ENCODE peak calls at places on chromosome 16, in nine cellular contexts. P is neural crest cell, F is IMR-90, R is HFF-Myc, N is ascending aorta, E is left lung, D is fibroblast of the aortic adventitia, H is bronchial epithelial cell, J is tibial nerve. I is an unnamed sample.

GRCh38 chr16:31874354-31875111 is 926 bp downstream of the ZNF267 start:
- DNase-seq in P (no peak), F (peak), R (no peak), N (no peak), E (no peak), D (peak), H (peak), J (no peak), I (no peak)

GRCh38 chr16:24075929-24076716 is 180.0 kb upstream of the CACNG3 start:
- DNase-seq in P (no peak), F (no peak), R (no peak), N (no peak), E (no peak), D (no peak), H (peak), J (no peak), I (no peak)

GRCh38 chr16:10923650-10924214 is 18.5 kb downstream of the DEXI start:
- DNase-seq in P (no peak), F (no peak), R (no peak), N (peak), E (no peak), D (no peak), H (no peak), J (no peak), I (no peak)

GRCh38 chr16:8660841-8661301 is 13.5 kb upstream of the ABAT start:
- DNase-seq in P (peak), F (peak), R (peak), N (no peak), E (no peak), D (peak), H (peak), J (peak), I (peak)

GRCh38 chr16:22109258-22109898 is 17.0 kb downstream of the VWA3A start:
- DNase-seq in P (no peak), F (no peak), R (no peak), N (no peak), E (no peak), D (no peak), H (no peak), J (no peak), I (no peak)

GRCh38 chr16:11334831-11335404 is 10.3 kb upstream of the RMI2 start:
- DNase-seq in P (no peak), F (no peak), R (no peak), N (no peak), E (no peak), D (no peak), H (no peak), J (no peak), I (no peak)

GRCh38 chr16:75012380-75013081 is 13.7 kb downstream of the ZNRF1 start:
- DNase-seq in P (no peak), F (no peak), R (no peak), N (no peak), E (no peak), D (peak), H (no peak), J (no peak), I (no peak)

GRCh38 chr16:85657996-85658395 is 30.8 kb downstream of the GINS2 start:
- DNase-seq in P (no peak), F (no peak), R (no peak), N (no peak), E (no peak), D (no peak), H (no peak), J (no peak), I (no peak)

GRCh38 chr16:15491430-15491829 is 57.0 kb downstream of the BMERB1 start:
- DNase-seq in P (no peak), F (no peak), R (no peak), N (no peak), E (no peak), D (no peak), H (no peak), J (no peak), I (no peak)

GRCh38 chr16:21608647-21609328 is 9.4 kb downstream of the METTL9 start:
- DNase-seq in P (no peak), F (no peak), R (no peak), N (no peak), E (no peak), D (no peak), H (no peak), J (no peak), I (no peak)

GRCh38 chr16:88810166-88810867 is 1.4 kb downstream of the APRT start:
- DNase-seq in P (no peak), F (no peak), R (no peak), N (no peak), E (peak), D (no peak), H (no peak), J (no peak), I (no peak)

GRCh38 chr16:50196736-50197135 is 43.6 kb downstream of the TENT4B start:
- DNase-seq in P (no peak), F (peak), R (no peak), N (no peak), E (no peak), D (no peak), H (peak), J (no peak), I (no peak)

GRCh38 chr16:57944961-57945739 is 25.8 kb downstream of the CNGB1 start:
- DNase-seq in P (no peak), F (no peak), R (no peak), N (no peak), E (no peak), D (no peak), H (no peak), J (no peak), I (no peak)

GRCh38 chr16:57946181-57946801 is 24.6 kb downstream of the CNGB1 start:
- DNase-seq in P (no peak), F (no peak), R (no peak), N (no peak), E (no peak), D (no peak), H (no peak), J (no peak), I (no peak)

GRCh38 chr16:57949013-57949412 is 21.9 kb downstream of the CNGB1 start:
- DNase-seq in P (no peak), F (no peak), R (no peak), N (no peak), E (no peak), D (no peak), H (no peak), J (no peak), I (no peak)

GRCh38 chr16:57948027-57948426 is 22.9 kb downstream of the CNGB1 start:
- DNase-seq in P (no peak), F (no peak), R (no peak), N (no peak), E (no peak), D (no peak), H (no peak), J (no peak), I (no peak)

GRCh38 chr16:57945740-57946138 is 25.2 kb downstream of the CNGB1 start:
- DNase-seq in P (no peak), F (no peak), R (no peak), N (no peak), E (no peak), D (no peak), H (peak), J (no peak), I (no peak)
- TF ChIP-seq CTCF in P (no peak), F (peak), R (peak), N (no peak), E (no peak), D (peak), H (peak), J (no peak), I (no peak)

DNA sequence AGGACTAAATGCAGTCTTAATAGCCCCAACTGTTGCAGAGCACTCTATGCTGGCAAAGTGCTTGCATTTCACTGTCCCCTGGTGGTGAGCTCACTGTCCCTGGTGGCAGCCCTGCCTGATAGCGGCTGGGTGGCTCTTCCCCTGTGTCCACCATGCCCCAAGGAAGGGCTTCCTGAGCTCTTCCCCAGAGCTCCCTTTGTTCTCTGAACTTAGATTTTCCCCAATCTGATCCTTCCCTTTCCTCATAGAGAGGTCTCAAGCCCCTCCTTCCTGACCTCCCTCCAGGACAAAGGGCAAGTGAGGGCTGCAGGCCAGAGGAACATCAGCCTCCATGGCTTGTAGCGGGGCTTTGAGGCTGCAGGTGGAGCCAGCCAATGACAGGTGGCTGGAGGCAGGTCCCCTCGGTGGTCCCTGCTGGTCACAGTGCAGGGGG is 17.0 kb downstream of the BEAN1 start:
- DNase-seq in P (no peak), F (no peak), R (no peak), N (no peak), E (no peak), D (no peak), H (no peak), J (no peak), I (no peak)
- TF ChIP-seq CTCF in P (no peak), F (no peak), R (peak), N (no peak), E (no peak), D (peak), H (no peak), J (no peak), I (no peak)

GRCh38 chr16:54062361-54063346 is 223.9 kb downstream of the IRX3 start:
- DNase-seq in P (no peak), F (no peak), R (no peak), N (no peak), E (no peak), D (no peak), H (no peak), J (no peak), I (no peak)
- TF ChIP-seq CTCF in P (peak), F (no peak), R (no peak), N (no peak), E (no peak), D (no peak), H (no peak), J (no peak), I (no peak)

GRCh38 chr16:6331770-6332169 is 1000.9 kb upstream of the RBFOX1 start:
- DNase-seq in P (no peak), F (no peak), R (no peak), N (no peak), E (no peak), D (no peak), H (no peak), J (no peak), I (no peak)

DNA sequence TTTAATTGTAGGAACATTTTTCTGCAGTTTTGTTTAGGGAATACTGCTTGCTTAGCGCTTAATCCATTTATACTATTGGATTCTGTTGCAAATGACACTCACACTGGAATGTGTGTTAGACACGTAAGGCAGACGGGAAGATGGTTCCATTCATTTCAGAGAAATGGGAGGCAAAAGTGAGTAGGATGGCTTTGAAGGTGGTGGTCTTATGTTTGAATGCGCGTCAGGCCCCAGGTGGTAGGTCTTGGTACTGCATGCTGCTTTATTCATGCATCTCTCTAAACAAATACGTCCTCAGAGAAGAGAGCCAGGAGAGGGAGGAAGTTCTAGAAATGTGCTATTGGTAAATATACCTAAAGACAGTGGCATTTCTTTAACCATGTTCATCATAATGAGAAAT is 997.6 kb upstream of the RBFOX1 start:
- DNase-seq in P (peak), F (no peak), R (no peak), N (no peak), E (no peak), D (no peak), H (no peak), J (no peak), I (no peak)
- TF ChIP-seq CTCF in P (peak), F (no peak), R (peak), N (no peak), E (peak), D (peak), H (peak), J (peak), I (no peak)

GRCh38 chr16:56419740-56420548 is 5.4 kb downstream of the AMFR start:
- DNase-seq in P (no peak), F (no peak), R (no peak), N (no peak), E (no peak), D (no peak), H (no peak), J (no peak), I (no peak)
- TF ChIP-seq CTCF in P (no peak), F (no peak), R (no peak), N (no peak), E (no peak), D (no peak), H (no peak), J (no peak), I (no peak)

GRCh38 chr16:81818514-81819304 is 39.6 kb downstream of the PLCG2 start:
- DNase-seq in P (no peak), F (no peak), R (no peak), N (no peak), E (no peak), D (no peak), H (no peak), J (no peak), I (no peak)

GRCh38 chr16:81826523-81826922 is 47.4 kb downstream of the PLCG2 start:
- DNase-seq in P (no peak), F (no peak), R (no peak), N (no peak), E (no peak), D (no peak), H (no peak), J (no peak), I (no peak)

GRCh38 chr16:81821422-81822128 is 42.5 kb downstream of the PLCG2 start:
- DNase-seq in P (no peak), F (no peak), R (no peak), N (no peak), E (no peak), D (no peak), H (no peak), J (no peak), I (no peak)

GRCh38 chr16:81823734-81824133 is 44.6 kb downstream of the PLCG2 start:
- DNase-seq in P (no peak), F (no peak), R (no peak), N (no peak), E (no peak), D (no peak), H (no peak), J (no peak), I (no peak)

GRCh38 chr16:81823111-81823510 is 44.0 kb downstream of the PLCG2 start:
- DNase-seq in P (no peak), F (no peak), R (no peak), N (no peak), E (peak), D (no peak), H (no peak), J (no peak), I (peak)
- TF ChIP-seq CTCF in P (no peak), F (no peak), R (no peak), N (no peak), E (no peak), D (no peak), H (no peak), J (no peak), I (no peak)

GRCh38 chr16:29816694-29817441 is 916 bp downstream of the PAGR1 start:
- DNase-seq in P (peak), F (peak), R (no peak), N (no peak), E (peak), D (peak), H (peak), J (peak), I (peak)
- TF ChIP-seq CTCF in P (peak), F (no peak), R (no peak), N (no peak), E (no peak), D (peak), H (no peak), J (no peak), I (no peak)

DNA sequence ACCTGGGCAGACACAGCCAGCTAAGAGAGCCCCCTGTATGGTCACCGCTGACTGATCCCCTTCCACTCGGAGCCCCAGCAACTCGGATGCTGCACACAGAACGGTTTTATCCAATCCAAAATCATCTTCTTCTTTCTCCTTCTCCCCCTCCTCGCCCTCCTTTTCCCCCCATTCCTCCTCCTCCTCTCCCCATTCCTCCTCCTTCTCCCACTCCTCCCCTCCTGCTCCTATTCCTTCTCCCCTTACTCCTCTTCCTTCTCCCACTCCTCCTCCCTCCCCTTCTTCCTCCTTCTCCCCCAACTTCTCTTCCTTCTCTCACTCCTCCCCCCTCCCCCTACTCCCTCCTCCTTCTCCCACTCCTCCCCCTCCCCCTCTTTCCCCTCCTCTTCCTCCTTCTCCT is 30.4 kb upstream of the MEAK7 start:
- DNase-seq in P (no peak), F (no peak), R (no peak), N (no peak), E (no peak), D (no peak), H (no peak), J (no peak), I (no peak)
- TF ChIP-seq CTCF in P (no peak), F (no peak), R (no peak), N (no peak), E (no peak), D (no peak), H (no peak), J (no peak), I (no peak)